ENCODE peak calls at places on chromosomes 1 and 21, in six cellular contexts. One of them, this sample, is unnamed.

GRCh38 chr1:47440849-47441170 is 3.0 kb downstream of the FOXD2 start:
- DNase-seq in stimulated activated CD4-positive, alpha-beta T cell treated with anti-CD3 and anti-CD28 coated beads, Interleukin-12 subunit alpha, Interleukin-12 subunit beta, amount 100 ng/mL, for 4 hours: no peak
- DNase-seq in RKO: no peak
- DNase-seq in WTC11: no peak
- DNase-seq in HT-29: no peak
- DNase-seq in NCI-H1092: no peak
- DNase-seq in this sample: no peak

GRCh38 chr21:26085100-26085499 is 85.5 kb downstream of the APP start:
- DNase-seq in NCI-H1092: no peak
- DNase-seq in WTC11: no peak
- DNase-seq in stimulated activated CD4-positive, alpha-beta T cell treated with anti-CD3 and anti-CD28 coated beads, Interleukin-12 subunit alpha, Interleukin-12 subunit beta, amount 100 ng/mL, for 4 hours: no peak
- DNase-seq in RKO: no peak
- DNase-seq in HT-29: no peak
- DNase-seq in this sample: no peak

GRCh38 chr1:70840260-70840953 is 207.2 kb downstream of the PTGER3 start:
- DNase-seq in HT-29: no peak
- DNase-seq in RKO: peak
- DNase-seq in stimulated activated CD4-positive, alpha-beta T cell treated with anti-CD3 and anti-CD28 coated beads, Interleukin-12 subunit alpha, Interleukin-12 subunit beta, amount 100 ng/mL, for 4 hours: no peak
- DNase-seq in WTC11: no peak
- DNase-seq in NCI-H1092: no peak
- DNase-seq in this sample: no peak

GRCh38 chr1:151992345-151993083 is 1.1 kb downstream of the S100A10 start:
- DNase-seq in NCI-H1092: no peak
- DNase-seq in RKO: peak
- DNase-seq in stimulated activated CD4-positive, alpha-beta T cell treated with anti-CD3 and anti-CD28 coated beads, Interleukin-12 subunit alpha, Interleukin-12 subunit beta, amount 100 ng/mL, for 4 hours: no peak
- DNase-seq in WTC11: peak
- DNase-seq in HT-29: peak
- DNase-seq in this sample: peak

GRCh38 chr1:5830771-5831599 is 161.2 kb downstream of the NPHP4 start:
- DNase-seq in NCI-H1092: no peak
- DNase-seq in WTC11: peak
- DNase-seq in stimulated activated CD4-positive, alpha-beta T cell treated with anti-CD3 and anti-CD28 coated beads, Interleukin-12 subunit alpha, Interleukin-12 subunit beta, amount 100 ng/mL, for 4 hours: no peak
- DNase-seq in HT-29: no peak
- DNase-seq in RKO: no peak
- DNase-seq in this sample: no peak

GRCh38 chr1:162342452-162342983 is 34.1 kb downstream of the SPATA46 start:
- DNase-seq in NCI-H1092: no peak
- DNase-seq in HT-29: no peak
- DNase-seq in stimulated activated CD4-positive, alpha-beta T cell treated with anti-CD3 and anti-CD28 coated beads, Interleukin-12 subunit alpha, Interleukin-12 subunit beta, amount 100 ng/mL, for 4 hours: no peak
- DNase-seq in RKO: no peak
- DNase-seq in WTC11: no peak
- DNase-seq in this sample: no peak

GRCh38 chr1:224368409-224368808 is 11.7 kb downstream of the CNIH4 start:
- DNase-seq in HT-29: no peak
- DNase-seq in NCI-H1092: no peak
- DNase-seq in stimulated activated CD4-positive, alpha-beta T cell treated with anti-CD3 and anti-CD28 coated beads, Interleukin-12 subunit alpha, Interleukin-12 subunit beta, amount 100 ng/mL, for 4 hours: no peak
- DNase-seq in RKO: no peak
- DNase-seq in WTC11: no peak
- DNase-seq in this sample: no peak

GRCh38 chr1:244664353-244664752 is 11.4 kb downstream of the DESI2 start:
- DNase-seq in HT-29: no peak
- DNase-seq in RKO: no peak
- DNase-seq in NCI-H1092: no peak
- DNase-seq in WTC11: no peak
- DNase-seq in stimulated activated CD4-positive, alpha-beta T cell treated with anti-CD3 and anti-CD28 coated beads, Interleukin-12 subunit alpha, Interleukin-12 subunit beta, amount 100 ng/mL, for 4 hours: no peak
- DNase-seq in this sample: no peak

GRCh38 chr1:91699339-91699970 is 186.5 kb downstream of the TGFBR3 start:
- DNase-seq in NCI-H1092: no peak
- DNase-seq in RKO: no peak
- DNase-seq in stimulated activated CD4-positive, alpha-beta T cell treated with anti-CD3 and anti-CD28 coated beads, Interleukin-12 subunit alpha, Interleukin-12 subunit beta, amount 100 ng/mL, for 4 hours: no peak
- DNase-seq in HT-29: no peak
- DNase-seq in WTC11: no peak
- DNase-seq in this sample: no peak

GRCh38 chr1:84876353-84876752 is 16.7 kb downstream of the LPAR3 start:
- DNase-seq in HT-29: no peak
- DNase-seq in stimulated activated CD4-positive, alpha-beta T cell treated with anti-CD3 and anti-CD28 coated beads, Interleukin-12 subunit alpha, Interleukin-12 subunit beta, amount 100 ng/mL, for 4 hours: no peak
- DNase-seq in RKO: no peak
- DNase-seq in WTC11: no peak
- DNase-seq in NCI-H1092: no peak
- DNase-seq in this sample: no peak

GRCh38 chr1:223214272-223214807 is 71.3 kb upstream of the TLR5 start:
- DNase-seq in WTC11: no peak
- DNase-seq in HT-29: no peak
- DNase-seq in RKO: no peak
- DNase-seq in NCI-H1092: no peak
- DNase-seq in stimulated activated CD4-positive, alpha-beta T cell treated with anti-CD3 and anti-CD28 coated beads, Interleukin-12 subunit alpha, Interleukin-12 subunit beta, amount 100 ng/mL, for 4 hours: no peak
- DNase-seq in this sample: no peak

GRCh38 chr1:181128592-181129497 is 40.3 kb downstream of the IER5 start:
- DNase-seq in stimulated activated CD4-positive, alpha-beta T cell treated with anti-CD3 and anti-CD28 coated beads, Interleukin-12 subunit alpha, Interleukin-12 subunit beta, amount 100 ng/mL, for 4 hours: no peak
- DNase-seq in NCI-H1092: peak
- DNase-seq in RKO: no peak
- DNase-seq in HT-29: no peak
- DNase-seq in WTC11: no peak
- DNase-seq in this sample: no peak

GRCh38 chr1:67169932-67170331 is 3.7 kb downstream of the IL23R start:
- DNase-seq in RKO: no peak
- DNase-seq in stimulated activated CD4-positive, alpha-beta T cell treated with anti-CD3 and anti-CD28 coated beads, Interleukin-12 subunit alpha, Interleukin-12 subunit beta, amount 100 ng/mL, for 4 hours: no peak
- DNase-seq in WTC11: no peak
- DNase-seq in HT-29: peak
- DNase-seq in NCI-H1092: no peak
- DNase-seq in this sample: no peak

GRCh38 chr1:220528679-220529529 is 968 bp downstream of the MARK1 start:
- DNase-seq in WTC11: peak
- DNase-seq in RKO: no peak
- DNase-seq in NCI-H1092: peak
- DNase-seq in stimulated activated CD4-positive, alpha-beta T cell treated with anti-CD3 and anti-CD28 coated beads, Interleukin-12 subunit alpha, Interleukin-12 subunit beta, amount 100 ng/mL, for 4 hours: no peak
- DNase-seq in HT-29: no peak
- DNase-seq in this sample: peak

GRCh38 chr1:98467584-98467983 is 193.9 kb upstream of the SNX7 start:
- DNase-seq in NCI-H1092: no peak
- DNase-seq in WTC11: no peak
- DNase-seq in stimulated activated CD4-positive, alpha-beta T cell treated with anti-CD3 and anti-CD28 coated beads, Interleukin-12 subunit alpha, Interleukin-12 subunit beta, amount 100 ng/mL, for 4 hours: no peak
- DNase-seq in HT-29: no peak
- DNase-seq in RKO: no peak
- DNase-seq in this sample: no peak

GRCh38 chr1:4485398-4485797 is 169.0 kb upstream of the AJAP1 start:
- DNase-seq in stimulated activated CD4-positive, alpha-beta T cell treated with anti-CD3 and anti-CD28 coated beads, Interleukin-12 subunit alpha, Interleukin-12 subunit beta, amount 100 ng/mL, for 4 hours: no peak
- DNase-seq in RKO: no peak
- DNase-seq in WTC11: no peak
- DNase-seq in NCI-H1092: no peak
- DNase-seq in HT-29: no peak
- DNase-seq in this sample: no peak

GRCh38 chr1:107593436-107594209 is 371.4 kb downstream of the VAV3 start:
- DNase-seq in NCI-H1092: no peak
- DNase-seq in stimulated activated CD4-positive, alpha-beta T cell treated with anti-CD3 and anti-CD28 coated beads, Interleukin-12 subunit alpha, Interleukin-12 subunit beta, amount 100 ng/mL, for 4 hours: no peak
- DNase-seq in HT-29: peak
- DNase-seq in RKO: no peak
- DNase-seq in WTC11: no peak
- DNase-seq in this sample: no peak

GRCh38 chr21:42466700-42467612 is 29.1 kb downstream of the RSPH1 start:
- DNase-seq in RKO: peak
- DNase-seq in WTC11: no peak
- DNase-seq in stimulated activated CD4-positive, alpha-beta T cell treated with anti-CD3 and anti-CD28 coated beads, Interleukin-12 subunit alpha, Interleukin-12 subunit beta, amount 100 ng/mL, for 4 hours: no peak
- DNase-seq in HT-29: peak
- DNase-seq in NCI-H1092: peak
- DNase-seq in this sample: peak

GRCh38 chr1:100670083-100670482 is 49.5 kb upstream of the VCAM1 start:
- DNase-seq in WTC11: no peak
- DNase-seq in NCI-H1092: no peak
- DNase-seq in RKO: no peak
- DNase-seq in HT-29: no peak
- DNase-seq in stimulated activated CD4-positive, alpha-beta T cell treated with anti-CD3 and anti-CD28 coated beads, Interleukin-12 subunit alpha, Interleukin-12 subunit beta, amount 100 ng/mL, for 4 hours: no peak
- DNase-seq in this sample: no peak

GRCh38 chr1:53195913-53196484 is 625 bp upstream of the CPT2 start:
- DNase-seq in RKO: no peak
- DNase-seq in NCI-H1092: no peak
- DNase-seq in stimulated activated CD4-positive, alpha-beta T cell treated with anti-CD3 and anti-CD28 coated beads, Interleukin-12 subunit alpha, Interleukin-12 subunit beta, amount 100 ng/mL, for 4 hours: no peak
- DNase-seq in WTC11: no peak
- DNase-seq in HT-29: no peak
- DNase-seq in this sample: no peak